ENCODE peak calls at places on chromosomes 12 and 14, in four cellular contexts. J, R, W and I are unnamed samples.

GRCh38 chr14:40920380-40920779 is 686.3 kb upstream of the LRFN5 start:
- DNase-seq in J (no peak), W (no peak), R (no peak), I (no peak)

GRCh38 chr12:90366286-90366685 is 588.7 kb downstream of the CCER1 start:
- DNase-seq in J (peak; percentile 7), W (no peak), R (no peak), I (no peak)

GRCh38 chr12:41254546-41254945 is 66.4 kb downstream of the PDZRN4 start:
- DNase-seq in J (no peak), W (no peak), R (no peak), I (peak; percentile 4)

GRCh38 chr14:87522575-87522974 is 470.4 kb downstream of the GALC start:
- DNase-seq in W (no peak), R (peak; percentile 42), J (no peak), I (no peak)

GRCh38 chr12:17416748-17417147 is 673.2 kb downstream of the RERGL start:
- DNase-seq in W (no peak), R (no peak), J (no peak), I (no peak)

GRCh38 chr14:30443368-30444007 is 115.5 kb upstream of the G2E3 start:
- DNase-seq in J (peak; percentile 66), R (no peak), W (no peak), I (peak; percentile 5)

GRCh38 chr14:75578786-75579781 is 664 bp downstream of the FLVCR2 start:
- DNase-seq in W (peak; percentile 33), R (peak; percentile 74), J (peak; percentile 76), I (peak; percentile 14)

GRCh38 chr12:112096667-112097066 is 11.9 kb downstream of the NAA25 start:
- DNase-seq in J (peak; percentile 51), W (no peak), R (no peak), I (peak; percentile 72)

GRCh38 chr14:32711103-32711680 is 227.5 kb upstream of the NPAS3 start:
- DNase-seq in R (no peak), J (peak; percentile 64), W (peak; percentile 61), I (no peak)

GRCh38 chr12:30970559-30971202 is 44.1 kb downstream of the TSPAN11 start:
- DNase-seq in R (peak; percentile 71), J (no peak), W (no peak), I (no peak)

GRCh38 chr12:92675092-92675865 is 27.5 kb upstream of the PLEKHG7 start:
- DNase-seq in J (no peak), R (no peak), W (no peak), I (no peak)

GRCh38 chr12:89183985-89184435 is 168.3 kb downstream of the DUSP6 start:
- DNase-seq in J (peak; percentile 96), R (no peak), W (peak; percentile 62), I (no peak)

GRCh38 chr14:102626530-102626929 is 34.1 kb downstream of the RCOR1 start:
- DNase-seq in W (no peak), J (no peak), R (no peak), I (no peak)

GRCh38 chr12:121673013-121673441 is 3.6 kb upstream of the MORN3 start:
- DNase-seq in J (no peak), W (no peak), R (no peak), I (no peak)

GRCh38 chr12:20374775-20375174 is 6.4 kb downstream of the PDE3A start:
- DNase-seq in R (no peak), W (no peak), J (no peak), I (no peak)

GRCh38 chr12:96578526-96579125 is 89.2 kb downstream of the CFAP54 start:
- DNase-seq in J (peak; percentile 80), W (no peak), R (no peak), I (peak; percentile 12)

GRCh38 chr12:117112268-117112595 is 13.0 kb upstream of the TESC start:
- DNase-seq in J (no peak), W (no peak), R (no peak), I (no peak)

GRCh38 chr12:12017135-12017581 is 53.6 kb upstream of the BCL2L14 start:
- DNase-seq in R (peak; percentile 44), J (no peak), W (no peak), I (no peak)

GRCh38 chr14:22521449-22522239 is 67.4 kb downstream of the DAD1 start:
- DNase-seq in R (no peak), W (no peak), J (no peak), I (no peak)

GRCh38 chr14:61320806-61321384 is 484 bp upstream of the PRKCH start:
- DNase-seq in J (no peak), R (no peak), W (no peak), I (no peak)
- H3K27me3 ChIP-seq in J (peaks cover 35% of the 10 kb centered on the region), R (no peaks in the 10 kb centered on the region), W (no peaks in the 10 kb centered on the region), I (peaks cover 22% of the 10 kb centered on the region)

DNA sequence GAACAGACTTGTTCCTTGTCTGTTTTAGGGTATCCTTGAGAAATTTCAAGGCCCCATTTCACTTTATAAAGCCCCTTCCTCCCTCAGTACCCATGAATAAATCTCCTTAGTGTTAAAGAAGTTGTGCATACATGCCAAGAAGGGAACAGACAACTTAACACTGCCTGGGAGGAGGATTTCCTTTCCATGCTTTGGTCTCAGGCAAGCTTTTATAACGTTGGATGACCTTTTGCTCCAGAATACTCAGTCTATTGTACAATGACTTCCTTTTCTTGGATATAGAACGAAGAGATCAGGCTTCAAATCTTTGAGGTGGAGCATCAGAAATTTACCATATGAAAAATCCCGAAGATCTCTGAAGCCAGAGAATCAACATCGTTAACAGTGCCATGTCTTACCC is 551.4 kb downstream of the PRKD1 start:
- DNase-seq in J (no peak), R (no peak), W (no peak), I (no peak)
- H3K36me3 ChIP-seq in J (no peaks in the 10 kb centered on the region), R (no peaks in the 10 kb centered on the region), W (no peaks in the 10 kb centered on the region), I (no peaks in the 10 kb centered on the region)

GRCh38 chr12:76457818-76458217 is 101.8 kb downstream of the OSBPL8 start:
- DNase-seq in J (no peak), R (no peak), W (no peak), I (no peak)

GRCh38 chr12:76460807-76461206 is 98.8 kb downstream of the OSBPL8 start:
- DNase-seq in W (no peak), J (no peak), R (no peak), I (no peak)

GRCh38 chr12:76451528-76451927 is 103.3 kb upstream of the BBS10 start:
- DNase-seq in J (no peak), R (no peak), W (no peak), I (no peak)

GRCh38 chr12:76455582-76456345 is 103.8 kb downstream of the OSBPL8 start:
- DNase-seq in R (no peak), J (peak; percentile 90), W (peak; percentile 17), I (peak; percentile 83)

GRCh38 chr12:76457010-76457409 is 102.6 kb downstream of the OSBPL8 start:
- DNase-seq in W (no peak), J (no peak), R (no peak), I (no peak)
- H3K4me3 ChIP-seq in W (no peak overlapping the region), J (no peak overlapping the region), R (no peak overlapping the region), I (no peak overlapping the region)

DNA sequence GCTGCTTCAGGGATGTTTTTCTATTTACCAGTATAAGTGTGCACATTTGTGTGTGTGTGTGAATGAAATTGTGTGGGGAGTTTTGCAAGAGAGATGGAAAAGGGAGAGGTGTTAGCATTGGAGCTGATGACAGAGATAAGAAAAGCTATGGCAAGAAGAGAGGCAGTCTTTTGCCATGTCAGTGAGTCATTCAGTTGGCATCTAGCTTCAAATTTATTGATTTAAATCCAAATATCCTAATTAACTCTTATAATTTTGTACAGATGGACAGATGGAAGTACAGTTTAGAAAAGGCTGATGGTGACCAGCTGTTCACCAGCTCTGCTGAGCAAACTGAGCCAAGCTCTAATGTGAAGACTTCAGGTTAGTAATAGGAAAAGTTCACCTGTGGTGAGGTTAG is 3.3 kb upstream of the BHLHE41 start:
- DNase-seq in R (no peak), J (no peak), W (no peak), I (no peak)
- H3K27me3 ChIP-seq in R (peaks cover 5% of the 10 kb centered on the region), J (no peaks in the 10 kb centered on the region), W (no peaks in the 10 kb centered on the region), I (no peaks in the 10 kb centered on the region)